ENCODE peak calls at places on chromosome 15, in seven cellular contexts. Q is neural crest cell, J is heart left ventricle, I is AG09309, D is sigmoid colon, G is right atrium auricular region, B is A549. T is an unnamed sample.

GRCh38 chr15:35107122-35107521 is 22.0 kb upstream of the NANOGP8 start:
- DNase-seq in D (no peak), Q (no peak), B (no peak), G (no peak), I (no peak), J (no peak), T (no peak)

GRCh38 chr15:71538922-71539321 is 271.4 kb upstream of the NR2E3 start:
- DNase-seq in J (no peak), B (no peak), D (no peak), I (no peak), G (no peak), Q (no peak), T (no peak)

GRCh38 chr15:38854506-38854905 is 289.9 kb upstream of the RASGRP1 start:
- DNase-seq in Q (no peak), J (no peak), G (no peak), D (no peak), B (no peak), I (peak), T (no peak)

GRCh38 chr15:73983211-73983727 is 8.8 kb downstream of the STOML1 start:
- DNase-seq in I (no peak), B (no peak), D (peak), J (peak), G (peak), Q (no peak), T (peak)

GRCh38 chr15:80689716-80690115 is 5.4 kb upstream of the ABHD17C start:
- DNase-seq in B (no peak), J (no peak), Q (no peak), G (no peak), I (no peak), D (no peak), T (no peak)

GRCh38 chr15:45914425-45914824 is 279.6 kb downstream of the SQOR start:
- DNase-seq in D (no peak), Q (no peak), I (no peak), J (no peak), G (no peak), B (no peak), T (no peak)

GRCh38 chr15:69034352-69034751 is 19.9 kb downstream of the NOX5 start:
- DNase-seq in B (no peak), I (peak), J (no peak), Q (no peak), D (no peak), G (no peak), T (no peak)

GRCh38 chr15:72116680-72117447 is 1.1 kb downstream of the MYO9A start:
- DNase-seq in B (peak), I (no peak), Q (peak), D (peak), J (peak), G (peak), T (peak)

GRCh38 chr15:55786341-55786740 is 43.4 kb upstream of the PRTG start:
- DNase-seq in D (no peak), G (no peak), J (no peak), Q (no peak), B (no peak), I (no peak), T (no peak)

GRCh38 chr15:52466134-52466701 is 62.5 kb downstream of the MYO5A start:
- DNase-seq in B (no peak), Q (no peak), J (peak), D (peak), I (no peak), G (no peak), T (no peak)

GRCh38 chr15:83746231-83746630 is 92.3 kb downstream of the ADAMTSL3 start:
- DNase-seq in D (no peak), B (peak), Q (no peak), I (no peak), J (no peak), G (no peak), T (no peak)

GRCh38 chr15:45091161-45091560 is 22.8 kb downstream of the DUOX2 start:
- DNase-seq in G (no peak), I (peak), J (no peak), D (no peak), B (peak), Q (no peak), T (no peak)

GRCh38 chr15:69823223-69823907 is 274.4 kb downstream of the TLE3 start:
- DNase-seq in G (no peak), Q (no peak), D (peak), J (no peak), B (peak), I (no peak), T (no peak)

GRCh38 chr15:85764649-85765277 is 30.0 kb downstream of the KLHL25 start:
- DNase-seq in D (no peak), B (no peak), J (no peak), I (no peak), Q (no peak), G (no peak), T (no peak)

GRCh38 chr15:63874616-63875015 is 40.9 kb upstream of the HERC1 start:
- DNase-seq in I (no peak), D (no peak), B (no peak), G (no peak), J (no peak), Q (no peak), T (no peak)

GRCh38 chr15:80556694-80557367 is 138.3 kb upstream of the ABHD17C start:
- DNase-seq in I (no peak), D (no peak), G (no peak), Q (no peak), B (no peak), J (no peak), T (peak)

GRCh38 chr15:69165637-69166025 is 5.2 kb downstream of the GLCE start:
- DNase-seq in D (no peak), J (no peak), B (no peak), G (no peak), I (no peak), Q (no peak), T (no peak)

GRCh38 chr15:31243895-31244294 is 82.7 kb upstream of the KLF13 start:
- DNase-seq in I (no peak), D (no peak), J (no peak), G (no peak), B (no peak), Q (no peak), T (no peak)

GRCh38 chr15:40266828-40267304 is 16.0 kb downstream of the ANKRD63 start:
- DNase-seq in G (peak), Q (no peak), J (no peak), D (peak), B (peak), I (peak), T (peak)

GRCh38 chr15:56053046-56053400 is 59.6 kb upstream of the NEDD4 start:
- DNase-seq in I (no peak), B (no peak), G (no peak), J (no peak), D (no peak), Q (no peak), T (no peak)

GRCh38 chr15:90862964-90863721 is 5.2 kb upstream of the FURIN start:
- DNase-seq in G (peak), D (no peak), Q (no peak), I (peak), B (peak), J (no peak), T (peak)

GRCh38 chr15:47872869-47873301 is 155.6 kb downstream of the SEMA6D start:
- DNase-seq in G (no peak), J (no peak), Q (no peak), D (no peak), B (no peak), I (no peak), T (no peak)

GRCh38 chr15:40439461-40440299 is 1.1 kb upstream of the BAHD1 start:
- DNase-seq in I (no peak), J (peak), G (no peak), D (no peak), B (peak), Q (no peak), T (no peak)

GRCh38 chr15:66212471-66212870 is 41.1 kb downstream of the MEGF11 start:
- DNase-seq in I (no peak), G (no peak), Q (no peak), B (no peak), D (peak), J (no peak), T (no peak)

GRCh38 chr15:99712415-99712814 is 20.8 kb downstream of the LYSMD4 start:
- DNase-seq in G (no peak), D (no peak), Q (no peak), B (no peak), I (no peak), J (no peak), T (no peak)

GRCh38 chr15:86872782-86873181 is 793.1 kb downstream of the AGBL1 start:
- DNase-seq in J (no peak), G (no peak), B (no peak), Q (no peak), I (no peak), D (no peak), T (no peak)

GRCh38 chr15:67050062-67050461 is 15.3 kb upstream of the SMAD3 start:
- DNase-seq in J (no peak), G (no peak), B (peak), Q (no peak), I (peak), D (peak), T (no peak)

GRCh38 chr15:47429376-47429775 is 287.9 kb upstream of the SEMA6D start:
- DNase-seq in G (no peak), B (no peak), I (no peak), D (no peak), J (no peak), Q (no peak), T (no peak)

GRCh38 chr15:45187894-45188830 is at the start of gene SHF:
- DNase-seq in I (no peak), J (peak), Q (peak), B (peak), G (no peak), D (peak), T (no peak)

GRCh38 chr15:39939487-39940452 is 5.9 kb downstream of the EIF2AK4 start:
- DNase-seq in B (no peak), G (no peak), I (no peak), J (no peak), Q (no peak), D (no peak), T (no peak)

GRCh38 chr15:33074942-33075341 is 119.6 kb downstream of the FMN1 start:
- DNase-seq in B (no peak), D (no peak), G (no peak), I (no peak), J (no peak), Q (no peak), T (no peak)
- TF ChIP-seq CTCF in B (no peak), D (no peak), G (no peak), I (peak), J (no peak), Q (no peak), T (no peak)

GRCh38 chr15:88470625-88471372 is 3.3 kb downstream of the MRPS11 start:
- DNase-seq in D (no peak), G (no peak), Q (no peak), J (no peak), B (no peak), I (no peak), T (no peak)

GRCh38 chr15:88472225-88472624 is 4.7 kb downstream of the MRPS11 start:
- DNase-seq in Q (no peak), G (no peak), J (no peak), B (no peak), I (no peak), D (no peak), T (no peak)

GRCh38 chr15:88467073-88467934 is at the start of the genes MRPL46 and MRPS11:
- DNase-seq in Q (peak), J (peak), B (peak), I (peak), D (peak), G (peak), T (peak)

GRCh38 chr15:88467935-88468528 is 524 bp downstream of the MRPS11 start:
- DNase-seq in Q (no peak), D (no peak), B (peak), I (no peak), J (no peak), G (no peak), T (no peak)

GRCh38 chr15:88469321-88469720 is 1.8 kb downstream of the MRPS11 start:
- DNase-seq in D (no peak), G (no peak), B (no peak), I (no peak), J (no peak), Q (no peak), T (no peak)
- TF ChIP-seq CTCF in D (no peak), G (no peak), B (no peak), I (no peak), J (no peak), Q (no peak), T (no peak)

DNA sequence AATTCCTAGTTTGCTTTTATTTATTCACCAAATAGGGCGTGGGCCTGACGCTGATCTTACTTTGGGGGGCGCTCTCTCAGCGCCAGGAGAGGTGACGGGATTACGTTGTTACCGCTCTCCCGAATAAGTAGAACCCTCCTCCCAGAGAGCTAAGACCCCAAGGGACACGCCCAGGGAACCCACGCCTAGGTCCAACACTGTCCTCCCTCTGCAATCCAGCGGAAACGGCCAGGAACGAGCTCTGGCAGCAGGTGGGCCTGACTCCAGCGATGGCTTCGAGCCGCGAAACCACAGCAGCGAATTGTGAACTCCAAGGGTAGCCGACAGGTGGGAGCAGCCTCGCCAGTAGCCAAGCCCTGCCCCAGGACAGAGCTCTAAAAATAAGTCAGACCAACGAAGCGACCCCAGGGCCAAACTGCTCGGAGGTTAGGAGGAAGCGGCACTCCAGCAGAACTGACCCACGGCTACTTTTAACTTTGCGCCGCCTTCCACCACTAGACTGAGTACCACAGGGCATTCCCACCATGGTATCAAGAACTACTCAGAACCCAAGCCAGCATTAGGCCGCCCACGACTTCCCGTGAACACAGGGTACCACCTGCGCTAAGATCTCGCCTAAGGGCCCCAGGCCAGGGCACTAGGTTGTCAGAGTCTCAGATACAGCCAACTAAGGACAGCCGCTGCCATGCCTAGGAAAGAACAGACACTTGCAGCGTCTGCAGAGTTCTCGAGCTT is 1.6 kb upstream of the SIN3A start:
- DNase-seq in G (peak), Q (peak), J (peak), D (peak), I (no peak), B (peak), T (peak)
- TF ChIP-seq CTCF in G (no peak), Q (peak), J (no peak), D (no peak), I (no peak), B (peak), T (no peak)

DNA sequence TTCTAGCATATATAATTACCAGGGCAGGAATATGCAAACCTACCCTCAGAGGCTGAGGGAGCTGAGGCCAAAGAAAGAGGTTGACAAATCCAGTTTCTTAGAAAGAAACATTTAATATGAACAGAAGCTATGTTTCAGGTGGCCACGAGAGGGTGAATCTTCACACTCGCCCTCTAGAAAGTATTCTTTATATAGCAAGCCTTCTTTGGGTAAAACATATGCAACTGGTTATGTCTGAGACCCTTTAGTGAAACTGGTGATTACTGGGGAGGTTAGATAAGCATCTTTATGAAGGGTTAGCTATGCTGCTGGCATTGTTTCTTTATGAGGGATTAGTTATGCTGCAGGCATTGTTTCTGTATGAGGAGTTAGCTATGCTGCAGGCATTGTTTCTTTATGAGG is 50.7 kb upstream of the GOLGA6L2 start:
- DNase-seq in I (no peak), G (no peak), B (peak), Q (peak), J (no peak), D (no peak), T (no peak)
- TF ChIP-seq CTCF in I (peak), G (no peak), B (peak), Q (peak), J (peak), D (no peak), T (no peak)

DNA sequence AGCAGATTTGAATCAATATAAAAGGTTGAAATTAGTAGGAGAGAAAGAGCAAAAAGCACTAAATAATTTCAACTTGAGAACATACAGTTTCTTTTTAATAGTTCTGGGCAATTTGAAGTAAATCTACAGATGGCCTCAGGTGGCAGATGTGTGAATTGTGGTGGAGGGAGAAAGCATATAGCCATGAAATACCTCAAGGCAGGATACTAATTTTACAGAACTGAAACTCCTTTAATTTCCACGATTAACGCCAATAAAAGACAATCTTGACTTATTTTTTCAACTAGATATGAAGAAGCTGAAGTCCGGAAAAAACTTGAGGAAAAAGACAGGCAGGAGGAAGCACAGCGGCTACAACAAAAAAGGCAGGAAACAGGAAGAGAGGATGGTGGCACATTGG is 34.5 kb downstream of the USP8 start:
- DNase-seq in D (no peak), I (no peak), B (no peak), G (no peak), Q (no peak), J (no peak), T (no peak)
- TF ChIP-seq CTCF in D (no peak), I (no peak), B (no peak), G (no peak), Q (no peak), J (no peak), T (no peak)

DNA sequence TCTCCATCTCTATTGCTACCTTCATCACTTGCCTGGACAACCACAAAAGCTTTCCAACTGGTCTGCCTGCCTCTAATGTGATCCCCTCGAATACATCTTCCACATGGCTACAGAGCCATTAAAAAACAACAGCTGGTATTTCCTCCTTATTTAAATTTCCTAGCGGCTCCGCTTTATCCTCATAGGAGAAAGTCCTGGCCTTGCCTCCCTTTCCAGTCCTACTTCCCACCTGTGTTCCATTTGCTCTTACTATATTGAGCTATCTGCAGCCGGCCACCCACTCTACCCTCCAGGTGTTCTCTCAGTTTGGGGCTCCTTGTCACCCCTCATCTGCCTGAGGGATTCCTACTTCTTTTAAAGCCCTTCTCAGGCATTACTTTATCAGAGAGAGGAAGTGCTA is 49.7 kb upstream of the TSPAN3 start:
- DNase-seq in Q (no peak), J (no peak), B (no peak), G (no peak), I (no peak), D (no peak), T (no peak)
- TF ChIP-seq CTCF in Q (no peak), J (no peak), B (no peak), G (no peak), I (no peak), D (no peak), T (no peak)

GRCh38 chr15:78638658-78639314 is 2.2 kb downstream of the CHRNB4 start:
- DNase-seq in J (peak), I (no peak), Q (peak), G (no peak), B (peak), D (no peak), T (peak)

GRCh38 chr15:78641876-78642275 is 866 bp upstream of the CHRNB4 start:
- DNase-seq in D (no peak), I (no peak), Q (no peak), J (no peak), G (no peak), B (no peak), T (no peak)

GRCh38 chr15:78642341-78642740 is 1.3 kb upstream of the CHRNB4 start:
- DNase-seq in Q (no peak), I (no peak), B (no peak), G (no peak), J (no peak), D (no peak), T (no peak)

GRCh38 chr15:78640527-78640839 is 527 bp downstream of the CHRNB4 start:
- DNase-seq in D (no peak), G (no peak), B (no peak), I (no peak), J (no peak), Q (no peak), T (no peak)

DNA sequence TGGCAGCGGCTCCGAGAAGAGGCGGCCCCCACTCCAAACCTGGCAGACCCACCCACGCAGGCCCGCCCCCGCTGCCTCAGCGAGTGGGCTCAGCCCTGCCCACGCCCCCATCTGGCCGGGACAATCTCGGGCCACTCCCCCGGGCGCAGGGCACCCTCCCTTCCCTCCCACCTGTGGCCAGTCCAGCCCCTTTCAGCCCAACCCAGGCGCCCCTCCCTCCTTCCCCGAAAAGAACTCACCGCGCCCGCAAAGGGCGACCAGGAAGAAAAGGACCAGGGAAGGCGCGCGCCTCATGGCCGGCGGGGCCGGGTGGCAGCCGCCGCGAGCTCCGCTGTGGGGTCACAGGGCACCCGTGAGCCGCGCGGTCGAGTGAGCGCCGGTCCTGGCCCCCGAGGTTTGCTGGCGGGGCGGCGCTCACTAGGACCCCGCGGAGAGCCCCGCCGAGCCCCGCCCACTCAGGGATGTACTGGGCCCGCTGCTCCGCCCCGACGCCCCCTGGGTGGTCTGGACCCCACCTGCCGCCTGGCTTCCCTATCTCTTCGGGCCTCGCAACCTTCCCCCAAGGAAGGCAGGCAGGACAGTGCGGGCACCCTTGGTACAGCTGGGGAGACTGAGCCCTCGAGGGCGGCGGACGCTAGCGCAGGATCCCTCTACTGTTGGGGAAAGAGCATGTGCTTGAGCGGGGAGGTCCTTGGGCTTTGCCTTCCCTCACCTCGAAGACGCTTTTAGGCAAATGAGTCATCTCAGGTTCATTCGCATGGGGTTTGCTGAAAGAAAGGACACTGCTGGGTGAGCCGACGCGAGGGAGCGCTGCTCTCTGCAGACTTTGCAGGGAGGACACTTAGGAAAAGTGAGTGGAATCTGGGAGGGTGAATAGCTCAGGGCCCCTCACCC is at the start of gene CHRNB4:
- DNase-seq in B (no peak), J (no peak), D (no peak), Q (peak), G (no peak), I (no peak), T (no peak)
- TF ChIP-seq CTCF in B (no peak), J (no peak), D (no peak), Q (no peak), G (no peak), I (no peak), T (no peak)

T was measured in lung.